ENCODE peak calls at places on chromosomes 5 and 9, in five cellular contexts. S, M, W, H and N are unnamed samples.

GRCh38 chr5:158812381-158812780 is 287.3 kb downstream of the EBF1 start:
- DNase-seq in H (peak), W (no peak), M (no peak), S (no peak), N (no peak)

GRCh38 chr9:137978262-137978714 is 100.7 kb downstream of the CACNA1B start:
- DNase-seq in H (no peak), M (no peak), W (no peak), S (no peak), N (no peak)

GRCh38 chr9:133261103-133261752 is 13.8 kb downstream of the ABO start:
- DNase-seq in H (no peak), M (no peak), W (no peak), S (no peak), N (no peak)

GRCh38 chr9:27353405-27354229 is 56.7 kb upstream of the EQTN start:
- DNase-seq in S (peak), M (peak), H (no peak), W (no peak), N (no peak)

GRCh38 chr5:38151878-38152277 is 106.5 kb upstream of the EGFLAM start:
- DNase-seq in W (no peak), H (no peak), M (no peak), S (no peak), N (peak)

GRCh38 chr5:133398646-133399081 is 213.7 kb downstream of the FSTL4 start:
- DNase-seq in H (peak), W (no peak), M (no peak), S (no peak), N (no peak)

GRCh38 chr9:130946778-130947617 is 8.0 kb upstream of the FIBCD1 start:
- DNase-seq in H (peak), W (peak), S (peak), M (no peak), N (peak)

GRCh38 chr5:54249210-54250028 is 61.0 kb downstream of the ARL15 start:
- DNase-seq in W (no peak), M (peak), H (peak), S (peak), N (peak)

GRCh38 chr5:2690293-2690692 is 61.2 kb downstream of the IRX2 start:
- DNase-seq in W (no peak), S (no peak), H (no peak), M (no peak), N (no peak)

GRCh38 chr5:176817864-176818377 is 7.6 kb downstream of the UNC5A start:
- DNase-seq in M (peak), S (peak), H (no peak), W (peak), N (peak)

GRCh38 chr9:121055642-121056143 is 5.6 kb upstream of the C5 start:
- DNase-seq in M (no peak), W (no peak), H (no peak), S (peak), N (peak)

DNA sequence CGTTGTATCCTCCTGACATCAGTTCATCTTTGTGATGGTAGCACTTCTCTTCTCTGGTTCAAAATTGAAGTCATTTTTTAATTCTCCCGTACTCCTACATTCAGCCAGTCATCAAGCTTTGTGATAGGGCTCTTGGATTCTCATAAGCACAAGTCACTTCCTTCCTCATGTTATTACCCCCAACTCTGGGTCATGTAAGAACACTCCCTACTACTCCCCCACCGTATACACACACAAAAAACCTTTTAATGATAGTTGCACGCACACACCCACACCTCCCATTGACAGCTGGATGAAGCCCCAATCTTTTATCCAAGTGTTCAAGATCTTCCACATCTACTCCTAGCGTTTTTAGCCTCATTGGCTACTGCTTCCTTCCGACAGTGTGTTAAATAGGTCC is 16.8 kb downstream of the KDM3B start:
- DNase-seq in M (no peak), S (no peak), H (no peak), W (no peak), N (no peak)
- H3K9ac ChIP-seq in M (no peak), S (no peak), H (no peak), W (no peak), N (no peak)

DNA sequence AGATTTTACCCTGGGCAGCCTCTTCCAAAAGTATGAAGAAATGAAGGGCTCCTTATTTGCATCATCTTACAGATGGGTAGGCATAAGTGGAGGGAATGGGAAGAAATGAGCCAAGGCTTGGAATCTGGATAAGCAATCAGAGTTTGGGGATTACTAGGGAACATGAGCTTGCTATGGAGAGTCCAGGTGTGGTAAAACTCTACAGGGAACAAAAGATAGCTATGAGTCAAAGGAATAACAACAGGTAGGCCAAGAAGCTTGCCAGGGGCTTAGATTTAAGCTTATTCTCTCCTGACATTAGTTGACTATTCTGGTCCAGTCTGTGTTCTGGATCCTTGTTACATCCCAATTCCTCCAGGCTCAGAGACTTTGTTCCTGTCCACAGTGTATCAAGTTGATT is 16.4 kb downstream of the RFK start:
- DNase-seq in M (no peak), H (no peak), W (no peak), S (no peak), N (no peak)
- H3K9ac ChIP-seq in M (no peak), H (no peak), W (no peak), S (no peak), N (no peak)

GRCh38 chr9:16029056-16029615 is 476.3 kb downstream of the CCDC171 start:
- DNase-seq in W (no peak), H (no peak), S (peak), M (no peak), N (peak)

GRCh38 chr9:16031486-16031885 is 478.6 kb downstream of the CCDC171 start:
- DNase-seq in S (no peak), M (no peak), H (peak), W (no peak), N (no peak)

GRCh38 chr9:16029796-16030363 is 477.0 kb downstream of the CCDC171 start:
- DNase-seq in W (no peak), H (no peak), M (no peak), S (no peak), N (peak)

GRCh38 chr9:16031971-16032370 is 479.1 kb downstream of the CCDC171 start:
- DNase-seq in S (peak), H (no peak), M (no peak), W (no peak), N (peak)

DNA sequence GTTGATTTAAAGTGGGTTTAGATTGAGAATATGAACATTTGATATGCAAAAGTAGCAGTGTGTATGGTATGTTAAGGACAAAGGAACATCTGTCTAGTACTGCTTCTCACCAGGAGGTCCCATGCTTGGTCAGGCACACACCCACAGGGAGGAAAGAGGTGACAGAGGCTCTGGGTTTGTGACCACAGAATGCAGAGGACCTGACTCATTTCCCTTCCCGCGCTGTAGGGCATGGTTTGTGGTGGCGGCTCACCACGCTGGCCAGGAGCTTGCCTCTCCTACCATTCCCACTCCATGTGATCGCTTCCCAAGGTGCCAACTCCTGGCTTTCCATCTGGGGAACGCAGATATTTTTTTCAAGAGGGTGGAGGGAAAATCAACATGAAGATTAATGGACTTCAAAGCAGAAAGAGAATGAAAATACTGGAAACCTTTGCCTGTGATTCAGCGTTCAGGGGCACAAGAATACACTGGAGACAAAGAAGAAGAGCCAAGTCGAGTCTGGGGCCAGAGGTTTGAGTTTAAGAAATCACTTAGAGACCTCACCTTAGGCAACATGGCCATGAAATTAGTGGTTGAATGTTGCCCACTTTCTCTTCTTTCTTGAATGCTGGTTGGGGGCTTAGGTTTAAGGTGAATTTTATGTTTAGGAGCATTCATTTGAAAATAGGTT is 477.8 kb downstream of the CCDC171 start:
- DNase-seq in W (peak), S (peak), M (no peak), H (peak), N (peak)
- H3K9ac ChIP-seq in W (no peak), S (no peak), M (no peak), H (no peak), N (peak)

GRCh38 chr9:92773810-92774209 is 9.2 kb upstream of the BICD2 start:
- DNase-seq in S (peak), W (no peak), H (no peak), M (no peak), N (no peak)
- H3K9ac ChIP-seq in S (peak), W (no peak), H (no peak), M (no peak), N (no peak)

DNA sequence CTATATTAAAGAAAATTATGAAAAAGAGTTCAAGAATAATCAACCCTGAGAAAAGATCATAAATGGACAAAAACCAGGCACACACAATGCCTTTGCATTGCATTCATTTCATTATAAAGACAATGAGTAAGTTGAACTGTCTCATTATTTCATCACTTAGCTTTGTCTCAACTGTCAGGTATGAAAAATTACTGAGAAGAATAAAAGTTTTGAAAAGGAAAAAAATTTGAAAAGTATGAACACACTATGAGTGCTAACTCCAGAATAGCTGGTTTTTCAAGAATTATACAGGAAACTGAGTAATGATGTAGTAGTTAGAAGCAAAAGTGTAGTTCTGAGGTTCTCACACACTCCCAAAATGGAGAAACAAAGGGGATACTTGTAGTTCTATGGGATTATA is 16.3 kb upstream of the ANXA1 start:
- DNase-seq in W (no peak), S (peak), H (no peak), M (no peak), N (peak)
- H3K9ac ChIP-seq in W (no peak), S (peak), H (no peak), M (peak), N (peak)

DNA sequence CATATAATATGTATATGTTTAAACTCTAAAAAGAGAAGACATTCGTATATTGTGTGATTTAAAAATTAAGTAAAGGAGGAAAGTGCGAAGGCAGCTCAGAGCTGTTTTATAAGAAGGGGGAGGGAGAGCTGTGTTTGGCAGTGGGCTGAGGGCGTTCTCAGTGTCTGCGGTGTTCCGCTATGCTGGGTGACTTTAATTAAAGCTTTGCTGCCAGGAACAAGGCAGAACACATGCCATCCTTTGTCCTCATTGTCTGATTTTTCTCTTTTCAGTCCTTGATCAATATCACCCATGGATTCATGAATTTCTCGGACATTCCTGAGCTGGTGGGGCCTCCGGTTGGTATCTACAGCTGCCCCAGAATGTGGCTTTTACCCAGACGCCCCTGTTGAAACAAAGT is 66.5 kb upstream of the TGFBR1 start:
- DNase-seq in M (no peak), S (no peak), W (no peak), H (no peak), N (no peak)
- H3K9ac ChIP-seq in M (no peak), S (peak), W (no peak), H (no peak), N (no peak)

DNA sequence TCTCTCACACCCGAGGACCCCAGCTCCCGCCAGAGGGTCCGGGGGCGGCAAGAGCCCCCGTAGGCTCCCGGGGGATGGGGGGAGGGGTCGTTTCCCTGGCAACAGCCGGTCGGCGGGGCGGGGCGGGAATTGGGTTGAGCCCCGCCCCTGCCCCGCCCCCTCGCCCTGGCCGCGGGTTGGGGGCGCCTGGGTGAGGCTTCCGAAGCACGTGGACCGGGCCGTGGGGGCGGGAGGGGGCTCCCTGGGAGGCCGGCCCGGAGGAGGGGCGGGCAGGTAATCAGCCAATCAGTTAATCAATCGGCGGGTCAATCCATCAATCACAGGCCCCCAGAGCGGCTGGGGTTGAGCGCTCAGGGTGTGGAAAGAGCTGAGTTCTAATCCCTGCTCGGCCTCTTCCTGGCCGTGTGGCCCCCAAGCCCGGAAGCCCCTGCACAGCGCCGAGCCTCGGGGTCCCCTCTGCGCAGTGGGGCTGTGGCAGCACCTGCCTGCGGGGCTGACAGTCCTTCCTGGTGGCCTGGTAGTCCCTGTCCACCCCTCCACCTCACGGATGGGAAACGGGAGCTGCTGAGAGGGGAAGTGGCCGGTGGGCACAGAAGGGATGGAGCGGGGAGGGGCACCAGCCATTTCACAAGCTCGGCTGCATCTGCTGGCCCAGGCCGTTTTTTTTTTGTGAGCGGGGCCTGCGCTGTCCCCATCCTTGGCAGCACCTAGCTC is 174.3 kb upstream of the IER5L start:
- DNase-seq in H (no peak), M (peak), W (no peak), S (no peak), N (no peak)
- H3K9ac ChIP-seq in H (no peak), M (peak), W (peak), S (peak), N (no peak)